ENCODE peak calls at places on chromosomes 11 and 22, in four cellular contexts. V is HepG2, J is GM12878, H is K562. I is an unnamed sample.

GRCh38 chr22:36560001-36560400 is 31.0 kb upstream of the EIF3D start:
- DNase-seq in V (no peak), J (no peak), H (no peak), I (no peak)

GRCh38 chr22:28369849-28370248 is 309.8 kb downstream of the TTC28 start:
- DNase-seq in V (no peak), J (no peak), H (peak; percentile 64), I (no peak)

GRCh38 chr11:68021167-68021787 is 9.2 kb upstream of the NDUFS8 start:
- DNase-seq in V (no peak), J (no peak), H (no peak), I (peak; percentile 53)

GRCh38 chr22:41917375-41917905 is 2.6 kb upstream of the SHISA8 start:
- DNase-seq in V (no peak), J (no peak), H (no peak), I (no peak)

GRCh38 chr22:23114721-23115020 is 27.1 kb downstream of the RSPH14 start:
- DNase-seq in V (no peak), J (no peak), H (no peak), I (no peak)

GRCh38 chr22:18954333-18954732 is 18.2 kb upstream of the PRODH start:
- DNase-seq in V (peak; percentile 18), J (no peak), H (peak; percentile 73), I (peak; percentile 87)

GRCh38 chr11:77381749-77382693 is 80.5 kb upstream of the GDPD4 start:
- DNase-seq in V (no peak), J (no peak), H (no peak), I (no peak)

GRCh38 chr11:61429346-61429690 is 457 bp downstream of the CPSF7 start:
- DNase-seq in V (peak; percentile 66), J (no peak), H (peak; percentile 84), I (peak; percentile 79)

GRCh38 chr11:73376803-73377629 is 817 bp downstream of the RELT start:
- DNase-seq in V (peak; percentile 54), J (no peak), H (peak; percentile 85), I (no peak)

GRCh38 chr11:3022300-3022967 is 30.3 kb upstream of the NAP1L4 start:
- DNase-seq in V (no peak), J (peak; percentile 38), H (no peak), I (no peak)

GRCh38 chr11:30006876-30007275 is 10.0 kb downstream of the KCNA4 start:
- DNase-seq in V (no peak), J (no peak), H (no peak), I (no peak)

GRCh38 chr11:122920579-122920978 is 38.0 kb downstream of the JHY start:
- DNase-seq in V (no peak), J (no peak), H (no peak), I (no peak)

GRCh38 chr11:127109796-127110195 is 109.2 kb upstream of the KIRREL3 start:
- DNase-seq in V (no peak), J (no peak), H (no peak), I (no peak)

GRCh38 chr11:126547161-126547560 is 191.7 kb downstream of the ST3GAL4 start:
- DNase-seq in V (no peak), J (no peak), H (no peak), I (no peak)

GRCh38 chr11:61532136-61533038 is 23.8 kb downstream of the LRRC10B start:
- DNase-seq in V (peak; percentile 34), J (no peak), H (peak; percentile 71), I (peak; percentile 77)

GRCh38 chr11:87722756-87723599 is 452.3 kb downstream of the RAB38 start:
- DNase-seq in V (peak; percentile 7), J (no peak), H (peak; percentile 16), I (peak; percentile 64)

GRCh38 chr11:2375964-2376551 is 1.1 kb upstream of the CD81 start:
- DNase-seq in V (no peak), J (no peak), H (no peak), I (no peak)

GRCh38 chr22:24271406-24271760 is 752 bp downstream of the SPECC1L start:
- DNase-seq in V (no peak), J (no peak), H (peak; percentile 11), I (no peak)

GRCh38 chr11:130576146-130576545 is 127.7 kb downstream of the ADAMTS15 start:
- DNase-seq in V (no peak), J (no peak), H (no peak), I (no peak)

GRCh38 chr22:39839917-39840510 is 53.5 kb downstream of the ENTHD1 start:
- DNase-seq in V (no peak), J (peak; percentile 40), H (peak; percentile 83), I (no peak)

GRCh38 chr11:92423635-92424034 is 199.0 kb downstream of the FAT3 start:
- DNase-seq in V (no peak), J (no peak), H (no peak), I (no peak)

GRCh38 chr11:94732617-94733292 is 35.4 kb upstream of the AMOTL1 start:
- DNase-seq in V (no peak), J (no peak), H (peak; percentile 28), I (no peak)

DNA sequence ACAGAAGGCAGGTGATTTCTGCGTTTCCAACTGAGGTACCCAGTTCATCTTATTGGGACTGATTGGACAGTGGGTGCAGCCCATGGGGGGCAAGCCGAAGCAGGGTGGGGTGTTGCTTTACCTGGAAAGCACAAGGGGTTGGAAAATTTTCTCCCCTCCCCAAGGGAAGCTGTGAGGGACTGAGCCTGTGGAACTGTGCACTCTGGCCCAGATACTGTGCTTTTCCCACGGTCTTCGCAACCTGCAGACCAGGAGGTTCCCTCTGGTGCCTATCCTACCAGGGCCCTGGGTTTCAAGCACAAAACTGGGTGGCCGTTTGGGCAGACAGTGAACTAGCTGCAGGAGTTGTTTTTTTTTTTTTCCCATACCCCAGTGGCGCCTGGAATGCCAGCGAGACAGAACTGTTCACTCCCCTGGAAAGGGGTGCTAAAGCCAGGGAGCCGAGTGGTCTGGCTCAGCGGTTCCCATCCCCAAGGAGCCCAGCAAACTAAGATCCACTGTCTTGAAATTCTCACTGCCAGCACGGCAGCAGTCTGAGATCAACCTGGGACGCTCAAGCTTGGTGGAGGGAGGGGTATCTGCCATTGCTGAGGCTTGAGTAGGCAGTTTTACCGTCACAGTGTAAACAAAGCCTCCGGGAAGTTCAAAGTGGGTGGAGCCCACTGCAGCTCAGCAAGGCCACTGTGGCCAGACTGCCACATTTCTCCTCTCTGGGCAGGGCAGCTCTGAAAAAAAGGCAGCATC is 97.2 kb downstream of the JRKL start:
- DNase-seq in V (peak; percentile 84), J (no peak), H (peak; percentile 85), I (no peak)
- TF ChIP-seq SP1 in V (no peak), J (no peak), H (no peak), I (no peak)

GRCh38 chr11:100585728-100586127 is 101.4 kb upstream of the ARHGAP42 start:
- DNase-seq in V (no peak), J (no peak), H (no peak), I (no peak)

GRCh38 chr11:100581318-100581717 is 105.8 kb upstream of the ARHGAP42 start:
- DNase-seq in V (no peak), J (no peak), H (no peak), I (no peak)

GRCh38 chr11:100584201-100584600 is 102.9 kb upstream of the ARHGAP42 start:
- DNase-seq in V (no peak), J (no peak), H (no peak), I (no peak)

DNA sequence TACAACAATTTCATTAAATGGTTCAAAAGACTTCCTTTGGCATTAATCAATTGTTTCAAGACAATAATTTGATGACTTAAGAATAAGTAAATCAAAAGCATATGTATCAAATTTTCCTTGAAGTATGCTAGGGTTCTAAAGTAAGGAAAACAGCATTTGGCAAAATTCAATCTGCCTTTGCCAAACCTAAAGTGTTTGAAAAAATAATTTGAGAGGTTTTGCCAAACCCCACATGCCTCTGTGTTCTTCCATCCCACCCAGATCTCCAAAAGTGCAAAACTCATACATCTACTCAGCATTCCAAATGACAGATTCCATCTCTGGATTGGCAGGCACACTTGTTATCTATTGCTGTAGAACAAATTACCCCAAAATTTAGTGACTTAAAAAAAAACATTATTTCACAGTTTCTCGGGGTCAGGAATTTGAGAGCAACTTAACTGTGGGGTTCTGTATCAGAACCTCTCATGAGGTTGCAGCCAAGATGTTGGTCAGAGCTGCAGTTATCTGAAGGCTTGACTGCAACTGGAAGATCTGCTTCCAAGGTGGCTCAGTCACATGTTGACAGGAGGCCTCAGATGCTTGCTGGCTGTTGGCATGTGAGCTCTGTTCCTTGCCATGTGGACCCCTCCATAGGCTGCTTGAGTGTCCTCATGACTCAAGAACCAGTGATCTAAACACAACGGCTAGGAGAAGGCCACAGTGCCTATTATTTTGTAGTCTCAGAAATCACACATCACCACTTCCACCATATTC is 100.6 kb upstream of the ARHGAP42 start:
- DNase-seq in V (no peak), J (no peak), H (no peak), I (no peak)
- TF ChIP-seq ETV6 in V (no peak), J (no peak), H (no peak), I (no peak)

GRCh38 chr11:70315726-70316125 is 45.2 kb downstream of the PPFIA1 start:
- DNase-seq in V (no peak), J (no peak), H (no peak), I (no peak)
- TF ChIP-seq CBFB in V (no peak), J (no peak), H (no peak), I (no peak)

DNA sequence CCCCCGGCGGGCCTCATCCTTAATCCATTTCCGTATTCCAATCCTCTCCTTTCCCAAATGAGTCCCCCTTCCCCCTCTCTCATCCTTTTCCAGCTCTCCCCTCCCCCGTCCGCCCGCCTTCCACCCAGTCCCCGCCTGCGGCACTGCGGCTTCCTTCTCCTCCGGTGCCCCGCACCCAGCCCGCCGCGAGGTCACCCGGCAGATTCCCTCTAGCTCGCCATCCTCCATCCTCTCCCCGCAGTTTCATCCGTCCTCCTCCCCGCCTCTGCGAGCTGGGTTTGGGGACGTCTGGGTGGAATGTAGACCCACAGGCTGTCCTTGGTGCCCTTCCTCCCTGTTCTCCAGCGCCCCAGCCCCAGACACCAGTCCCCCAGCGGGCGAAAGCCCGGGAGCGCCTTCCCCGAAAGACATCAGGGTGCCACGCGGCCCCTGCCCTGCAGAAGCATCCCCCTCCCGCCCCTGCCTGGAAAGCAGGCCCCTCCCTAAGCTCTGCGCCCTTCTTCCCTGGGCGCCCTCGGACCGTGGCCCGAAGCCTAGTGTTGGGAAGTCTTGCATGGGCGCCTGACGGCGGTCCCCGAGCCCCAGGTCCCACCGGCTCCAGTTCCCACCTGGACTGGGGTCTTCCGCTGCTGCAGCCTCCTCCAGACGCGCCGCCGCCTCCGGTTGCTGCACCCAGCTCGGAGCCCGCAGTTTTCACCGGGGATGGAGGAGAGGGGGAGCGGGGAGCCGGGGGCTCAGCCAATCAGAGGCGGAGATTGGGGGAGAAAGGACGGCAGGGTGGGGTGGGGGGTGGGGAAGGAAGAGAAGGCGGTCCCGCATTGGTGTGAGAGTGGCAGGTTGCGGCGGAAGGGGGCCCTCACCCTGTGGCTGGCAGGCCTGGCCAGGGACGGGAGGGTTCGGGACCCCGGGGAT is at the start of gene THY1:
- DNase-seq in V (no peak), J (no peak), H (no peak), I (peak; percentile 76)
- TF ChIP-seq SP1 in V (no peak), J (no peak), H (no peak), I (peak; percentile 48)

GRCh38 chr11:19419021-19419750 is 178.4 kb upstream of the E2F8 start:
- DNase-seq in V (no peak), J (no peak), H (no peak), I (no peak)
- TF ChIP-seq ETV6 in V (no peak), J (no peak), H (no peak), I (no peak)

I was measured in WTC11.